ENCODE peak calls at places on chromosomes 2 and 18, in five cellular contexts. O is HEK293T, H is right lobe of liver, W is ACHN, K is iPS-NIHi11. J is an unnamed sample.

GRCh38 chr18:59927246-59927825 is 27.5 kb downstream of the PMAIP1 start:
- DNase-seq in O (no peak), H (no peak), W (no peak), K (no peak), J (no peak)

GRCh38 chr2:207674826-207675225 is 36.6 kb upstream of the CCNYL1 start:
- DNase-seq in O (no peak), H (no peak), W (peak; percentile 23), K (peak; percentile 32), J (no peak)

GRCh38 chr2:26352892-26353291 is 6.3 kb upstream of the ADGRF3 start:
- DNase-seq in O (no peak), H (no peak), W (peak; percentile 66), K (no peak), J (no peak)

GRCh38 chr2:164771897-164772296 is 69.7 kb downstream of the COBLL1 start:
- DNase-seq in O (no peak), H (no peak), W (no peak), K (no peak), J (no peak)

GRCh38 chr2:233079473-233079877 is 19.3 kb downstream of the INPP5D start:
- DNase-seq in O (no peak), H (no peak), W (no peak), K (no peak), J (no peak)

GRCh38 chr2:125643585-125643984 is 1012.4 kb upstream of the GYPC start:
- DNase-seq in O (no peak), H (no peak), W (no peak), K (no peak), J (no peak)

GRCh38 chr2:24972315-24972958 is 682 bp upstream of the DNAJC27 start:
- DNase-seq in O (peak; percentile 31), H (no peak), W (peak; percentile 50), K (peak; percentile 33), J (peak; percentile 50)

GRCh38 chr2:39772086-39772811 is 6.8 kb downstream of the THUMPD2 start:
- DNase-seq in O (no peak), H (no peak), W (no peak), K (no peak), J (no peak)

GRCh38 chr18:48300463-48300961 is 108.7 kb downstream of the ZBTB7C start:
- DNase-seq in O (no peak), H (no peak), W (no peak), K (peak; percentile 54), J (no peak)

GRCh38 chr2:45675130-45675812 is 23.8 kb downstream of the PRKCE start:
- DNase-seq in O (no peak), H (no peak), W (no peak), K (peak; percentile 29), J (peak; percentile 81)

GRCh38 chr2:64750001-64750816 is 96.5 kb upstream of the SERTAD2 start:
- DNase-seq in O (peak; percentile 25), H (peak; percentile 71), W (peak; percentile 81), K (peak; percentile 18), J (peak; percentile 81)

GRCh38 chr2:224520064-224520463 is 65.1 kb downstream of the CUL3 start:
- DNase-seq in O (no peak), H (no peak), W (no peak), K (no peak), J (no peak)

GRCh38 chr2:149763358-149763757 is 175.8 kb upstream of the MMADHC start:
- DNase-seq in O (no peak), H (no peak), W (no peak), K (no peak), J (no peak)

GRCh38 chr2:97728091-97728596 is 14.8 kb downstream of the ZAP70 start:
- DNase-seq in O (no peak), H (no peak), W (no peak), K (no peak), J (no peak)

GRCh38 chr2:188522517-188522916 is 230.8 kb downstream of the GULP1 start:
- DNase-seq in O (no peak), H (no peak), W (no peak), K (no peak), J (no peak)

GRCh38 chr2:144515694-144516416 is 4.1 kb downstream of the ZEB2 start:
- DNase-seq in O (no peak), H (peak; percentile 63), W (peak; percentile 54), K (peak; percentile 25), J (no peak)

GRCh38 chr2:37415128-37415817 is 70.8 kb downstream of the QPCT start:
- DNase-seq in O (no peak), H (no peak), W (peak; percentile 28), K (no peak), J (no peak)